ENCODE peak calls at places on chromosomes 13 and 19, in six cellular contexts. X is tibial artery; S is activated CD4-positive, alpha-beta T cell treated with anti-CD3 and anti-CD28 coated beads for 24 hours; E is progenitor cell of endocrine pancreas; F is NCI-H1436; Q is GM23338. I is an unnamed sample.

GRCh38 chr13:68185767-68186166 is 955.6 kb upstream of the PCDH9 start:
- DNase-seq in S (no peak), Q (no peak), F (no peak), X (no peak), E (no peak), I (no peak)

GRCh38 chr13:113935081-113935511 is 38.8 kb downstream of the C13orf46 start:
- DNase-seq in Q (peak), F (no peak), X (peak), S (no peak), E (no peak), I (no peak)

GRCh38 chr19:18778826-18779354 is 12.2 kb downstream of the COMP start:
- DNase-seq in X (no peak), F (no peak), Q (no peak), E (no peak), S (no peak), I (no peak)

GRCh38 chr13:92842145-92842544 is 384.5 kb upstream of the GPC6 start:
- DNase-seq in Q (no peak), F (no peak), X (no peak), E (no peak), S (no peak), I (no peak)

GRCh38 chr13:65901723-65902122 is 1328.4 kb downstream of the PCDH9 start:
- DNase-seq in E (no peak), Q (no peak), X (no peak), S (no peak), F (no peak), I (no peak)

GRCh38 chr13:111318396-111318795 is 2.0 kb upstream of the TEX29 start:
- DNase-seq in X (no peak), S (no peak), E (no peak), F (no peak), Q (no peak), I (no peak)

GRCh38 chr13:26589754-26590153 is 32.3 kb downstream of the WASF3 start:
- DNase-seq in S (no peak), F (no peak), E (no peak), Q (no peak), X (no peak), I (no peak)

GRCh38 chr13:33351324-33351723 is 65.8 kb upstream of the STARD13 start:
- DNase-seq in F (no peak), Q (no peak), X (peak), E (no peak), S (no peak), I (peak)

GRCh38 chr19:4196587-4197148 is 14.2 kb downstream of the ANKRD24 start:
- DNase-seq in S (no peak), Q (peak), X (no peak), F (no peak), E (no peak), I (no peak)

GRCh38 chr19:5470264-5470671 is 15.1 kb downstream of the ZNRF4 start:
- DNase-seq in X (no peak), S (no peak), E (peak), F (no peak), Q (no peak), I (no peak)

I was measured in GM10248.